ENCODE peak calls at places on chromosomes 12 and 14, in seven cellular contexts. N is prostate gland, G is omental fat pad, R is uterus, E is GM13977, Z is choroid plexus epithelial cell, I is brain microvascular endothelial cell. Q is an unnamed sample.

GRCh38 chr12:26648584-26648983 is 184.4 kb downstream of the ITPR2 start:
- DNase-seq in N (no peak), G (no peak), R (no peak), E (no peak), Z (peak), I (peak), Q (no peak)

GRCh38 chr14:48563465-48563864 is 888.1 kb upstream of the MDGA2 start:
- DNase-seq in N (no peak), G (no peak), R (no peak), E (no peak), Z (no peak), I (no peak), Q (no peak)

GRCh38 chr12:125386652-125387051 is 321.4 kb downstream of the AACS start:
- DNase-seq in N (no peak), G (no peak), R (no peak), E (no peak), Z (no peak), I (no peak), Q (no peak)

GRCh38 chr12:49138587-49138986 is 7.4 kb upstream of the TUBA1B start:
- DNase-seq in N (no peak), G (no peak), R (no peak), E (no peak), Z (peak), I (no peak), Q (no peak)

GRCh38 chr12:52739963-52740362 is 36.6 kb upstream of the KRT77 start:
- DNase-seq in N (no peak), G (no peak), R (no peak), E (no peak), Z (no peak), I (no peak), Q (no peak)

GRCh38 chr14:101708853-101709532 is 52.5 kb upstream of the PPP2R5C start:
- DNase-seq in N (no peak), G (no peak), R (no peak), E (no peak), Z (no peak), I (no peak), Q (no peak)

GRCh38 chr12:8697476-8698131 is at the start of gene RIMKLB:
- DNase-seq in N (peak), G (peak), R (peak), E (peak), Z (peak), I (peak), Q (peak)

GRCh38 chr14:79018846-79019245 is 848.7 kb downstream of the NRXN3 start:
- DNase-seq in N (no peak), G (no peak), R (no peak), E (no peak), Z (peak), I (peak), Q (no peak)

GRCh38 chr12:110931315-110931728 is 10.9 kb upstream of the MYL2 start:
- DNase-seq in N (no peak), G (no peak), R (no peak), E (no peak), Z (no peak), I (no peak), Q (peak)

GRCh38 chr12:49091056-49091835 is 3.4 kb downstream of the DHH start:
- DNase-seq in N (no peak), G (no peak), R (no peak), E (no peak), Z (no peak), I (no peak), Q (peak)

GRCh38 chr12:70724444-70724843 is 87.2 kb upstream of the PTPRB start:
- DNase-seq in N (no peak), G (no peak), R (no peak), E (no peak), Z (peak), I (peak), Q (no peak)

GRCh38 chr12:116217045-116217444 is 60.4 kb downstream of the MED13L start:
- DNase-seq in N (no peak), G (no peak), R (no peak), E (no peak), Z (no peak), I (no peak), Q (no peak)

GRCh38 chr12:88408828-88409227 is 171.4 kb downstream of the KITLG start:
- DNase-seq in N (no peak), G (no peak), R (no peak), E (no peak), Z (no peak), I (no peak), Q (no peak)

GRCh38 chr14:59013672-59014298 is 174.7 kb upstream of the DAAM1 start:
- DNase-seq in N (no peak), G (no peak), R (no peak), E (no peak), Z (peak), I (peak), Q (no peak)

GRCh38 chr12:10247659-10248058 is 35.0 kb downstream of the GABARAPL1 start:
- DNase-seq in N (no peak), G (no peak), R (no peak), E (no peak), Z (no peak), I (no peak), Q (no peak)

GRCh38 chr12:98725481-98726247 is 80.6 kb downstream of the APAF1 start:
- DNase-seq in N (no peak), G (no peak), R (peak), E (peak), Z (peak), I (peak), Q (peak)

GRCh38 chr14:104971447-104972240 is 6.5 kb downstream of the AHNAK2 start:
- DNase-seq in N (no peak), G (no peak), R (no peak), E (no peak), Z (no peak), I (no peak), Q (no peak)

GRCh38 chr12:47124451-47124850 is 44.7 kb upstream of the AMIGO2 start:
- DNase-seq in N (no peak), G (no peak), R (no peak), E (no peak), Z (peak), I (peak), Q (no peak)

GRCh38 chr12:52871291-52871961 is 22.6 kb upstream of the KRT78 start:
- DNase-seq in N (no peak), G (peak), R (no peak), E (no peak), Z (peak), I (peak), Q (no peak)

GRCh38 chr12:122984612-122985358 is 4.3 kb downstream of the ARL6IP4 start:
- DNase-seq in N (no peak), G (no peak), R (peak), E (no peak), Z (no peak), I (no peak), Q (no peak)

GRCh38 chr12:1474059-1474537 is 120.3 kb downstream of the FBXL14 start:
- DNase-seq in N (no peak), G (no peak), R (no peak), E (no peak), Z (peak), I (peak), Q (no peak)

GRCh38 chr12:42568952-42569916 is 20.3 kb downstream of the PRICKLE1 start:
- DNase-seq in N (no peak), G (no peak), R (no peak), E (peak), Z (peak), I (peak), Q (peak)

GRCh38 chr12:130874696-130875095 is 2.8 kb downstream of the RAN start:
- DNase-seq in N (no peak), G (no peak), R (no peak), E (no peak), Z (no peak), I (no peak), Q (no peak)

GRCh38 chr14:97712471-97712870 is 915.3 kb downstream of the VRK1 start:
- DNase-seq in N (no peak), G (no peak), R (no peak), E (no peak), Z (no peak), I (no peak), Q (no peak)

GRCh38 chr14:57346741-57347140 is 43.6 kb upstream of the NAA30 start:
- DNase-seq in N (no peak), G (no peak), R (no peak), E (no peak), Z (no peak), I (no peak), Q (no peak)

GRCh38 chr12:23611320-23611719 is 338.1 kb downstream of the SOX5 start:
- DNase-seq in N (no peak), G (no peak), R (no peak), E (no peak), Z (peak), I (peak), Q (no peak)

GRCh38 chr14:92914087-92914656 is 8.8 kb upstream of the CHGA start:
- DNase-seq in N (no peak), G (no peak), R (no peak), E (peak), Z (peak), I (no peak), Q (peak)

GRCh38 chr12:56001446-56002100 is 4.5 kb downstream of the SUOX start:
- DNase-seq in N (no peak), G (no peak), R (no peak), E (no peak), Z (no peak), I (no peak), Q (no peak)

GRCh38 chr14:64591809-64592208 is 42.0 kb downstream of the PPP1R36 start:
- DNase-seq in N (no peak), G (no peak), R (no peak), E (no peak), Z (no peak), I (no peak), Q (no peak)

GRCh38 chr12:106001819-106002218 is 136.9 kb downstream of the NUAK1 start:
- DNase-seq in N (no peak), G (no peak), R (no peak), E (no peak), Z (no peak), I (no peak), Q (no peak)

GRCh38 chr12:118979763-118980406 is 1.5 kb upstream of the SRRM4 start:
- DNase-seq in N (peak), G (no peak), R (no peak), E (peak), Z (peak), I (peak), Q (peak)

GRCh38 chr12:13631873-13632272 is 349.5 kb downstream of the GRIN2B start:
- DNase-seq in N (no peak), G (no peak), R (no peak), E (no peak), Z (no peak), I (no peak), Q (no peak)

GRCh38 chr14:99427632-99428315 is 52.9 kb downstream of the SETD3 start:
- DNase-seq in N (no peak), G (no peak), R (no peak), E (no peak), Z (no peak), I (peak), Q (no peak)

GRCh38 chr14:104934380-104934733 is 9.7 kb downstream of the PLD4 start:
- DNase-seq in N (no peak), G (no peak), R (no peak), E (no peak), Z (no peak), I (no peak), Q (peak)

GRCh38 chr14:93035917-93036651 is 79.6 kb downstream of the ITPK1 start:
- DNase-seq in N (no peak), G (no peak), R (peak), E (no peak), Z (peak), I (peak), Q (no peak)

GRCh38 chr12:38386238-38386985 is 69.8 kb downstream of the ALG10B start:
- DNase-seq in N (no peak), G (no peak), R (no peak), E (no peak), Z (peak), I (no peak), Q (no peak)

GRCh38 chr12:129717438-129717837 is 186.4 kb downstream of the TMEM132D start:
- DNase-seq in N (no peak), G (no peak), R (no peak), E (no peak), Z (no peak), I (no peak), Q (no peak)

DNA sequence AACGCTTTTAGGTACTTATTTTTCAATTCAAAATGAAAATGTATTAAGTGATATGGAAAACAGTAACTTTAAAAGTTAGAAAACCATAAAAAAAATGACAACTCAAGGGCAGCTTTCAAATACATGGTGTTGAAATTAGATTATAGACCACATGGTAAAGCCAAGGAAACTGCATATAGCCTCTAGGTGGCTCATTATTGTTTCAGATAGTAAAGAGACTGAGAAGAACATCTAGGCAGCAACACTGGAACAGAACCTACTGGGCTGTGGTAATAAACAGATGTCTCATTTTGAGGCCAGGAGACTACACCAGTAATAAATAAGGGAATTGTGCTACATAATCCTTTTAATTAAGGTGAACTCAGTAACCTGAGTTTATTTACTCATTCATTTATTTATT is 13.0 kb downstream of the FBXO33 start:
- DNase-seq in N (no peak), G (no peak), R (no peak), E (no peak), Z (peak), I (no peak), Q (no peak)
- TF ChIP-seq CTCF in N (no peak), G (no peak), R (no peak), E (no peak), Z (peak), I (no peak), Q (no peak)

GRCh38 chr14:94357166-94357565 is 31.2 kb downstream of the SERPINA1 start:
- DNase-seq in N (no peak), G (no peak), R (no peak), E (no peak), Z (no peak), I (no peak), Q (no peak)

GRCh38 chr14:94356379-94357056 is 31.9 kb downstream of the SERPINA1 start:
- DNase-seq in N (no peak), G (no peak), R (no peak), E (no peak), Z (peak), I (no peak), Q (no peak)

GRCh38 chr14:94360945-94361565 is 27.3 kb downstream of the SERPINA1 start:
- DNase-seq in N (no peak), G (no peak), R (no peak), E (no peak), Z (no peak), I (no peak), Q (no peak)

GRCh38 chr14:94354638-94355185 is 31.6 kb upstream of the SERPINA6 start:
- DNase-seq in N (no peak), G (no peak), R (no peak), E (no peak), Z (no peak), I (no peak), Q (no peak)

GRCh38 chr14:94355191-94355794 is 32.2 kb upstream of the SERPINA6 start:
- DNase-seq in N (peak), G (no peak), R (no peak), E (no peak), Z (peak), I (peak), Q (no peak)
- TF ChIP-seq CTCF in N (peak), G (no peak), R (peak), E (no peak), Z (peak), I (peak), Q (peak)

GRCh38 chr12:109713187-109713984 is at the start of gene FAM222A:
- DNase-seq in N (peak), G (peak), R (peak), E (peak), Z (peak), I (peak), Q (peak)

GRCh38 chr12:109715310-109716091 is 1.9 kb downstream of the FAM222A start:
- DNase-seq in N (no peak), G (no peak), R (no peak), E (no peak), Z (no peak), I (no peak), Q (no peak)

GRCh38 chr12:109714913-109715244 is 1.3 kb downstream of the FAM222A start:
- DNase-seq in N (no peak), G (no peak), R (no peak), E (no peak), Z (no peak), I (no peak), Q (no peak)

GRCh38 chr12:109716092-109716479 is 2.5 kb downstream of the FAM222A start:
- DNase-seq in N (no peak), G (no peak), R (no peak), E (no peak), Z (no peak), I (no peak), Q (no peak)

DNA sequence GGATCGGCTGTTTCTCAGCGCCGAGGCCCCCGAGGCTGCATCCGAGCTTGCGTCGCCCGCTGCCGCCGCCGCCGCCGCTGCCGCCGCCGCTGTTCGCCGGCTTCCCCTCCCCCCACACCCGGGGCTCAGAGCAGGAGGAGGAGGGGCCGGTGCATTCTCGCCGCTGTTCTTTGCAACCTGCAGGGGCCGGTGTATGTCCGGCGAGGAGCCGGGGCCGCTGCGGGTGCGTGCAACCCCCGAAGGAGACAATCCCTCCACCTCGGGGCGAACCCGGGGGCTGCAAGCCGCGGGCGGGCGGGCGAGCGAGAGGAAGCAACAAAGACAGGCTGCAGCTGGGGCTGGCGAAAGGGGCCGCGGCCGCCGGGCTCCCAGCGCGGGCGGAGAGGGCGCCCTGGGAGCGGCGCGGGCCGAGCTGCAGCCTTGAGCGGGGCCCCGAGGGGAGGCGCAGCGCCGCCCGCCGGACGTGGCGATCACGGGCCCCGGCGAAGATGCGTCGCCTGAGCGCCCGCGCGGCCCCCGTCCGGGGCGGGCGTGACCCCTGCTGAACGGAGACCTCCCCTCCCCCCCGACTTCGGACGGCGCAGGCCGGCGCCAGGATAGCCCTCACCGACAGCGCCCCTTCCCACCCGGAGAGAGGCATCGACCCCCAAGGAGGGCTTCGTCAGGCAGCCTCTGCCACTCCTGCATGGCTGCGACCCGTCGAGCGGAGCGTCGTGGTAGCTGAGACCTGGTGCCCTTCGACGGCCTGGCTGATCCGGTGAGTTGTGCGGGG is 702 bp downstream of the FAM222A start:
- DNase-seq in N (peak), G (peak), R (peak), E (peak), Z (peak), I (no peak), Q (peak)
- TF ChIP-seq CTCF in N (peak), G (no peak), R (peak), E (no peak), Z (peak), I (peak), Q (no peak)

DNA sequence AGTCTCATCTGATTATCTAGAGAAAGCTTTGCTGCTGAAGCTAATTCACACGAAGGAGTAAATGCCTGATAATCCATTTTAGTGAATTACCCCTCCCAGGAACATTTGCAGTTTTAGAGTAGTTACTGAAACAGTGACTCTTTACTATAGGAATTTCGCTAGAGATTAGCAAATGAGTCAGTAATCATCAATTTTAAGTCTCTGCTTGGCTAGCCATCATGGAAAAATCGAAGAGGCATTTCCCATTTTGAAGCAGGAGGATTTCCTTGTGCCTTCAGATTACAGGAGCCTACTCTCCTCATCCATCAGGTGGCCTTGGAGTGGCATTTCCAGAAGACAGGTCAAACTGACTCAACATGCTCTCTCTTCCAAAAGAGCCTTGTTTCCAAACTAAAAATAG is 154.5 kb downstream of the EGLN3 start:
- DNase-seq in N (no peak), G (no peak), R (no peak), E (no peak), Z (peak), I (no peak), Q (no peak)
- TF ChIP-seq CTCF in N (no peak), G (no peak), R (no peak), E (no peak), Z (no peak), I (no peak), Q (no peak)

Q was measured in GM13976.